ENCODE peak calls at places on chromosomes 12 and 14, in five cellular contexts. One of them, this sample, is unnamed.
A peak's percentile ranks its signal among the peaks of the same experiment; 100 is the strongest.

GRCh38 chr12:94566345-94566744 is 84.0 kb downstream of the TMCC3 start:
- DNase-seq in K562: no peak
- DNase-seq in GM12892: no peak
- DNase-seq in GM12878: no peak
- DNase-seq in H1: no peak
- DNase-seq in this sample: no peak

GRCh38 chr14:90019824-90020523 is 41.8 kb upstream of the KCNK13 start:
- DNase-seq in K562: no peak
- DNase-seq in H1: no peak
- DNase-seq in GM12878: no peak
- DNase-seq in GM12892: no peak
- DNase-seq in this sample: no peak

GRCh38 chr12:126627596-126627995 is 1562.4 kb downstream of the AACS start:
- DNase-seq in K562: no peak
- DNase-seq in H1: no peak
- DNase-seq in GM12892: no peak
- DNase-seq in GM12878: no peak
- DNase-seq in this sample: no peak

GRCh38 chr12:45729233-45730115 is at the start of gene ARID2:
- DNase-seq in H1: peak; percentile 60
- DNase-seq in K562: peak; percentile 46
- DNase-seq in GM12878: no peak
- DNase-seq in GM12892: peak; percentile 29
- DNase-seq in this sample: peak; percentile 27

GRCh38 chr12:32134144-32134888 is 27.7 kb downstream of the BICD1 start:
- DNase-seq in K562: no peak
- DNase-seq in GM12878: peak; percentile 61
- DNase-seq in H1: no peak
- DNase-seq in GM12892: no peak
- DNase-seq in this sample: no peak

GRCh38 chr14:55807059-55807499 is 227.1 kb downstream of the KTN1 start:
- DNase-seq in K562: peak; percentile 36
- DNase-seq in H1: no peak
- DNase-seq in GM12892: no peak
- DNase-seq in GM12878: no peak
- DNase-seq in this sample: no peak

GRCh38 chr12:91413591-91413990 is 231.0 kb upstream of the DCN start:
- DNase-seq in GM12892: no peak
- DNase-seq in K562: no peak
- DNase-seq in H1: no peak
- DNase-seq in GM12878: no peak
- DNase-seq in this sample: no peak

GRCh38 chr14:75372260-75372659 is 55.6 kb upstream of the JDP2 start:
- DNase-seq in GM12878: no peak
- DNase-seq in K562: no peak
- DNase-seq in GM12892: no peak
- DNase-seq in H1: no peak
- DNase-seq in this sample: no peak

GRCh38 chr12:11174022-11174421 is 3.0 kb downstream of the SMIM10L1 start:
- DNase-seq in GM12878: no peak
- DNase-seq in H1: no peak
- DNase-seq in GM12892: no peak
- DNase-seq in K562: no peak
- DNase-seq in this sample: no peak

GRCh38 chr14:35533357-35534129 is 421 bp upstream of the INSM2 start:
- DNase-seq in K562: peak; percentile 62
- DNase-seq in H1: peak; percentile 97
- DNase-seq in GM12878: no peak
- DNase-seq in GM12892: peak; percentile 40
- DNase-seq in this sample: peak; percentile 60

GRCh38 chr12:130163461-130164215 is 1.4 kb downstream of the FZD10 start:
- DNase-seq in K562: no peak
- DNase-seq in H1: no peak
- DNase-seq in GM12892: no peak
- DNase-seq in GM12878: no peak
- DNase-seq in this sample: no peak

GRCh38 chr14:99529899-99530298 is 48.7 kb downstream of the CCNK start:
- DNase-seq in K562: no peak
- DNase-seq in GM12878: no peak
- DNase-seq in GM12892: no peak
- DNase-seq in H1: no peak
- DNase-seq in this sample: no peak

GRCh38 chr12:80697270-80697887 is 10.1 kb upstream of the MYF6 start:
- DNase-seq in H1: no peak
- DNase-seq in GM12878: no peak
- DNase-seq in K562: no peak
- DNase-seq in GM12892: no peak
- DNase-seq in this sample: no peak

GRCh38 chr12:51972424-51972812 is 20.9 kb downstream of the ACVR1B start:
- DNase-seq in K562: no peak
- DNase-seq in GM12892: no peak
- DNase-seq in GM12878: no peak
- DNase-seq in H1: no peak
- DNase-seq in this sample: no peak

GRCh38 chr12:51972849-51973273 is 21.4 kb downstream of the ACVR1B start:
- DNase-seq in H1: no peak
- DNase-seq in K562: peak; percentile 48
- DNase-seq in GM12878: no peak
- DNase-seq in GM12892: no peak
- DNase-seq in this sample: no peak

GRCh38 chr12:51969643-51970042 is 18.1 kb downstream of the ACVR1B start:
- DNase-seq in H1: no peak
- DNase-seq in GM12892: no peak
- DNase-seq in GM12878: no peak
- DNase-seq in K562: no peak
- DNase-seq in this sample: no peak

GRCh38 chr12:51971679-51972423 is 20.4 kb downstream of the ACVR1B start:
- DNase-seq in GM12878: no peak
- DNase-seq in K562: no peak
- DNase-seq in GM12892: no peak
- DNase-seq in H1: no peak
- DNase-seq in this sample: no peak

DNA sequence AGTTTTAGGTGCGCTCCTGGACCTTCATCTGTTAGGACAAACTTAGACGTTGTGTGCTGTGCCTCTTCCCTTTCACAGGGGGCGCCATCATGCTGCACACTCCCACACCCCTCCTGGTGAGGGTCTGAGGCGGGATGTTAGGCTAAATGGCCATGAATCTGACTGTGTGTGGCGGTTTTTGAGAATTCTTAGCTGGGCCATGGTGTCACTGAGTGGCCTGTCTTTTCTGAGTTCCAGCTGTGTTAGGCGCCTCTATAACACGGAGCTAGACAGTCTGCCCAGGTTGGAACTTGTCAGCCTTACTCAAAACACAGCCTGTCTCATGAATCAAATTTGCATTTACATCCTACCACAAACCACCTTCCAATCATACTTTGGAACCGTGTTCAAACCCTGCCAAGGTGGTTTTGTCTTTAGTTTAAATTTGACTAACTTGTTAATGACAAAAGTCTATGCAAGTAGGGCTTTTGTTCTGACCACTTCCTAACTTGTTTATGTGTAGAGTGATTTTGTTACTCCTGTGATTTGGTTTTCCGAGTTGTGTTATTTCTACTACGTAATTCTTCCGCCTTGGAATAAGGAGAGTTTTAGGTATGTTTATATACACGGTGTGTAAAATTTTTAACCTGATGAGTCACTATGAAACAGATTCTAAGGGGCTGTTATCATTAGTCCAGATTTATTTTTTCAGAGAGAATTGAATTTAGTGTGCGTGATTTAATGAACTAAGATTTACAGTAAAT is 19.6 kb downstream of the ACVR1B start:
- DNase-seq in GM12878: peak; percentile 93
- DNase-seq in GM12892: no peak
- DNase-seq in H1: peak; percentile 62
- DNase-seq in K562: peak; percentile 59
- DNase-seq in this sample: peak; percentile 52
- TF ChIP-seq TAF1 in GM12878: no peak
- TF ChIP-seq TAF1 in GM12892: no peak
- TF ChIP-seq TAF1 in H1: no peak
- TF ChIP-seq TAF1 in K562: no peak
- TF ChIP-seq TAF1 in this sample: no peak

DNA sequence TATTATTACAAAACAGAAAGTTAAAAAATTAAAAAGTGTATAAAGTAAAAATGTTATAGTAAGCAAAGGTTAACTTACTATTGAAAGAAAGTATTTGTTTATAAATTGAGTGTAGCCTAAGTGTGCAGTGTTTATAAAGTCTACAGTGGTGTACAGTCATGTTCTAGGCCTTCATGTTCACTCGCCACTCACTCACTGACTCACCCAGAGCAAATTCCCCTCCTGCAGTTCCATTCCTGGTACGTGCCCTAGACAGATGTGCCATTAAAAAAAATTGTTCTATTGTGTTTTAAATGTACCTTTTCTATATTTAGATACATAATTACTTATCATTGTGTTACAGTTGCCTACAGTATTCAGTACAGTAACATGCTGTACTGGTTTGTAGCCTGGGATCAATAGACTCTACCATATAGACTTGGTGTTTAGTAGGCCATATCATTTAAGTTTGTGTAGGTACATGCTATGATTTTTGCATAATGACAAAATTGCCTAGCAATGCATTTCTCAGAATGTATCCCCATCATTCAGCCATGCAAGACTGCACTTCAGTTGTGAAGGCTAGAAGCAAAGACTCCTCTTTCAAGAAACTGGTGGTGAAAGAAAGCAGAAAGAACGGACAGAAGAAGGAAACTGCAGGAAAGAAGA is 100.6 kb downstream of the DACT1 start:
- DNase-seq in H1: no peak
- DNase-seq in GM12878: no peak
- DNase-seq in K562: no peak
- DNase-seq in GM12892: no peak
- DNase-seq in this sample: no peak
- TF ChIP-seq TAF1 in H1: no peak
- TF ChIP-seq TAF1 in GM12878: no peak
- TF ChIP-seq TAF1 in K562: no peak
- TF ChIP-seq TAF1 in GM12892: no peak
- TF ChIP-seq TAF1 in this sample: no peak

GRCh38 chr12:123064885-123065619 is 84.6 kb downstream of the ARL6IP4 start:
- DNase-seq in GM12892: no peak
- DNase-seq in GM12878: no peak
- DNase-seq in K562: no peak
- DNase-seq in H1: no peak
- DNase-seq in this sample: no peak
- TF ChIP-seq TAF1 in GM12892: no peak
- TF ChIP-seq TAF1 in GM12878: no peak
- TF ChIP-seq TAF1 in K562: no peak
- TF ChIP-seq TAF1 in H1: no peak
- TF ChIP-seq TAF1 in this sample: no peak

GRCh38 chr12:124592481-124593160 is 25.2 kb upstream of the NCOR2 start:
- DNase-seq in GM12878: no peak
- DNase-seq in GM12892: no peak
- DNase-seq in K562: no peak
- DNase-seq in H1: no peak
- DNase-seq in this sample: no peak
- TF ChIP-seq TAF1 in GM12878: no peak
- TF ChIP-seq TAF1 in GM12892: no peak
- TF ChIP-seq TAF1 in K562: no peak
- TF ChIP-seq TAF1 in H1: no peak
- TF ChIP-seq TAF1 in this sample: no peak

GRCh38 chr12:110568752-110569151 is 14.4 kb downstream of the PPTC7 start:
- DNase-seq in GM12878: no peak
- DNase-seq in GM12892: no peak
- DNase-seq in H1: no peak
- DNase-seq in K562: no peak
- DNase-seq in this sample: no peak

GRCh38 chr12:110563702-110564470 is 19.2 kb downstream of the PPTC7 start:
- DNase-seq in GM12878: no peak
- DNase-seq in K562: no peak
- DNase-seq in GM12892: no peak
- DNase-seq in H1: no peak
- DNase-seq in this sample: no peak

GRCh38 chr12:110564471-110564991 is 18.6 kb downstream of the PPTC7 start:
- DNase-seq in GM12892: no peak
- DNase-seq in H1: no peak
- DNase-seq in K562: no peak
- DNase-seq in GM12878: no peak
- DNase-seq in this sample: no peak

GRCh38 chr12:110566993-110567392 is 16.1 kb downstream of the PPTC7 start:
- DNase-seq in GM12878: no peak
- DNase-seq in K562: no peak
- DNase-seq in GM12892: no peak
- DNase-seq in H1: peak; percentile 35
- DNase-seq in this sample: no peak

GRCh38 chr12:110565919-110566871 is 16.9 kb downstream of the PPTC7 start:
- DNase-seq in GM12878: no peak
- DNase-seq in K562: no peak
- DNase-seq in H1: peak; percentile 41
- DNase-seq in GM12892: no peak
- DNase-seq in this sample: no peak
- TF ChIP-seq TAF1 in GM12878: no peak
- TF ChIP-seq TAF1 in K562: no peak
- TF ChIP-seq TAF1 in H1: no peak
- TF ChIP-seq TAF1 in GM12892: no peak
- TF ChIP-seq TAF1 in this sample: no peak

GRCh38 chr14:104364830-104365229 is 214.7 kb upstream of the C14orf180 start:
- DNase-seq in GM12878: no peak
- DNase-seq in H1: no peak
- DNase-seq in K562: no peak
- DNase-seq in GM12892: no peak
- DNase-seq in this sample: no peak
- TF ChIP-seq TAF1 in GM12878: no peak
- TF ChIP-seq TAF1 in H1: no peak
- TF ChIP-seq TAF1 in K562: no peak
- TF ChIP-seq TAF1 in GM12892: no peak
- TF ChIP-seq TAF1 in this sample: no peak

GRCh38 chr12:68198490-68199086 is 27.0 kb downstream of the IL26 start:
- DNase-seq in GM12878: no peak
- DNase-seq in H1: no peak
- DNase-seq in GM12892: no peak
- DNase-seq in K562: no peak
- DNase-seq in this sample: no peak

GRCh38 chr12:68200854-68201253 is 24.8 kb downstream of the IL26 start:
- DNase-seq in GM12892: no peak
- DNase-seq in K562: no peak
- DNase-seq in GM12878: no peak
- DNase-seq in H1: no peak
- DNase-seq in this sample: no peak

GRCh38 chr12:68207276-68207675 is 18.3 kb downstream of the IL26 start:
- DNase-seq in GM12878: no peak
- DNase-seq in K562: no peak
- DNase-seq in GM12892: no peak
- DNase-seq in H1: no peak
- DNase-seq in this sample: no peak

GRCh38 chr12:68199127-68199526 is 26.5 kb downstream of the IL26 start:
- DNase-seq in GM12892: no peak
- DNase-seq in GM12878: no peak
- DNase-seq in H1: no peak
- DNase-seq in K562: no peak
- DNase-seq in this sample: no peak

GRCh38 chr12:68203460-68203875 is 22.1 kb downstream of the IL26 start:
- DNase-seq in GM12878: no peak
- DNase-seq in H1: no peak
- DNase-seq in K562: no peak
- DNase-seq in GM12892: no peak
- DNase-seq in this sample: no peak
- TF ChIP-seq TAF1 in GM12878: no peak
- TF ChIP-seq TAF1 in H1: no peak
- TF ChIP-seq TAF1 in K562: no peak
- TF ChIP-seq TAF1 in GM12892: no peak
- TF ChIP-seq TAF1 in this sample: no peak

This sample was measured in GM12891.